ENCODE peak calls at places on chromosomes 16 and 17, in eight cellular contexts. S is GM23338, B is K562, X is upper lobe of left lung, N is HCT116, F is HepG2, P is Panc1, O is GM12878. T is an unnamed sample.

GRCh38 chr16:88340755-88341150 is 42.0 kb upstream of the ZNF469 start:
- ATAC-seq in S (no peak), B (no peak), X (no peak), N (peak), F (no peak), P (peak), O (no peak), T (no peak)

GRCh38 chr16:22370038-22370541 is 4.3 kb downstream of the CDR2 start:
- ATAC-seq in S (no peak), B (no peak), X (no peak), N (no peak), F (no peak), P (no peak), O (no peak), T (peak)

GRCh38 chr16:65727534-65728137 is 605.8 kb upstream of the CDH11 start:
- ATAC-seq in S (peak), B (no peak), X (no peak), N (no peak), F (no peak), P (no peak), O (no peak), T (no peak)

GRCh38 chr17:17860761-17861107 is 23.9 kb upstream of the SREBF1 start:
- ATAC-seq in S (peak), B (no peak), X (peak), N (no peak), F (no peak), P (peak), O (no peak), T (no peak)

GRCh38 chr16:83989300-83989699 is 21.3 kb downstream of the NECAB2 start:
- ATAC-seq in S (no peak), B (no peak), X (no peak), N (no peak), F (no peak), P (no peak), O (no peak), T (no peak)

GRCh38 chr16:15507299-15507958 is 73.0 kb downstream of the BMERB1 start:
- ATAC-seq in S (no peak), B (no peak), X (no peak), N (no peak), F (no peak), P (peak), O (no peak), T (peak)

GRCh38 chr17:2709173-2709661 is 2.3 kb downstream of the CLUH start:
- ATAC-seq in S (no peak), B (no peak), X (peak), N (no peak), F (peak), P (peak), O (peak), T (no peak)

GRCh38 chr16:85444879-85445778 is 168.0 kb upstream of the GSE1 start:
- ATAC-seq in S (peak), B (peak), X (no peak), N (peak), F (no peak), P (peak), O (no peak), T (no peak)

GRCh38 chr16:15913046-15913698 is 24.8 kb upstream of the CEP20 start:
- ATAC-seq in S (no peak), B (no peak), X (no peak), N (no peak), F (no peak), P (no peak), O (no peak), T (no peak)

GRCh38 chr16:89686520-89687091 is at the start of gene CDK10:
- ATAC-seq in S (peak), B (peak), X (peak), N (peak), F (no peak), P (peak), O (peak), T (peak)

GRCh38 chr16:19113577-19114358 is at the start of gene ITPRIPL2:
- ATAC-seq in S (peak), B (peak), X (peak), N (peak), F (peak), P (peak), O (peak), T (peak)

GRCh38 chr17:66889480-66890230 is 54.7 kb downstream of the CACNG5 start:
- ATAC-seq in S (no peak), B (no peak), X (no peak), N (no peak), F (no peak), P (no peak), O (no peak), T (no peak)

GRCh38 chr17:1965556-1966273 is 59.4 kb downstream of the RTN4RL1 start:
- ATAC-seq in S (no peak), B (no peak), X (no peak), N (no peak), F (peak), P (peak), O (no peak), T (no peak)

GRCh38 chr17:8709006-8709405 is 35.6 kb downstream of the CCDC42 start:
- ATAC-seq in S (no peak), B (no peak), X (no peak), N (no peak), F (no peak), P (no peak), O (no peak), T (no peak)

GRCh38 chr16:66740010-66740409 is 11.4 kb downstream of the DYNC1LI2 start:
- ATAC-seq in S (peak), B (peak), X (no peak), N (peak), F (peak), P (peak), O (peak), T (no peak)

GRCh38 chr17:55134486-55135157 is 130.1 kb upstream of the HLF start:
- ATAC-seq in S (no peak), B (no peak), X (no peak), N (no peak), F (no peak), P (no peak), O (no peak), T (no peak)

GRCh38 chr17:42754782-42755181 is 6.2 kb upstream of the RAMP2 start:
- ATAC-seq in S (no peak), B (no peak), X (no peak), N (no peak), F (no peak), P (no peak), O (no peak), T (peak)

GRCh38 chr16:81263470-81264200 is 25.1 kb downstream of the BCO1 start:
- ATAC-seq in S (no peak), B (no peak), X (no peak), N (no peak), F (no peak), P (no peak), O (no peak), T (peak)

GRCh38 chr16:17291289-17291688 is 179.5 kb downstream of the XYLT1 start:
- ATAC-seq in S (no peak), B (no peak), X (no peak), N (no peak), F (no peak), P (no peak), O (no peak), T (no peak)

GRCh38 chr17:33124871-33125551 is 133.4 kb downstream of the SPACA3 start:
- ATAC-seq in S (no peak), B (no peak), X (no peak), N (no peak), F (no peak), P (peak), O (no peak), T (no peak)

GRCh38 chr16:83970430-83970815 is 2.4 kb downstream of the NECAB2 start:
- ATAC-seq in S (no peak), B (no peak), X (no peak), N (no peak), F (peak), P (no peak), O (no peak), T (no peak)

GRCh38 chr17:68310141-68310540 is 18.8 kb downstream of the ARSG start:
- ATAC-seq in S (no peak), B (peak), X (no peak), N (peak), F (no peak), P (no peak), O (no peak), T (no peak)

GRCh38 chr16:22206847-22207714 is 1.0 kb downstream of the EEF2K start:
- ATAC-seq in S (peak), B (peak), X (peak), N (peak), F (peak), P (peak), O (peak), T (peak)

GRCh38 chr16:67277999-67278772 is 1.1 kb upstream of the PLEKHG4 start:
- ATAC-seq in S (no peak), B (no peak), X (no peak), N (peak), F (no peak), P (peak), O (no peak), T (no peak)

GRCh38 chr17:40180694-40181093 is 3.4 kb downstream of the RAPGEFL1 start:
- ATAC-seq in S (no peak), B (no peak), X (no peak), N (peak), F (peak), P (no peak), O (no peak), T (no peak)

GRCh38 chr16:89187337-89188063 is 12.8 kb downstream of the SLC22A31 start:
- ATAC-seq in S (no peak), B (peak), X (peak), N (peak), F (peak), P (no peak), O (peak), T (no peak)

GRCh38 chr16:10594312-10594950 is 14.0 kb upstream of the EMP2 start:
- ATAC-seq in S (no peak), B (no peak), X (peak), N (peak), F (peak), P (no peak), O (peak), T (no peak)

GRCh38 chr17:70307430-70307829 is 138.1 kb downstream of the KCNJ2 start:
- ATAC-seq in S (no peak), B (no peak), X (no peak), N (no peak), F (no peak), P (no peak), O (no peak), T (no peak)

GRCh38 chr17:44978807-44979206 is 10.7 kb upstream of the C1QL1 start:
- ATAC-seq in S (no peak), B (no peak), X (no peak), N (no peak), F (no peak), P (no peak), O (no peak), T (no peak)

GRCh38 chr17:70239391-70239826 is 70.1 kb downstream of the KCNJ2 start:
- ATAC-seq in S (no peak), B (no peak), X (no peak), N (no peak), F (no peak), P (no peak), O (no peak), T (no peak)

GRCh38 chr17:40819528-40820125 is 2.8 kb downstream of the KRT10 start:
- ATAC-seq in S (peak), B (peak), X (no peak), N (no peak), F (peak), P (peak), O (no peak), T (peak)

GRCh38 chr17:51079049-51079448 is 41.6 kb downstream of the SPAG9 start:
- ATAC-seq in S (no peak), B (no peak), X (no peak), N (no peak), F (no peak), P (no peak), O (no peak), T (no peak)

GRCh38 chr17:39194985-39195524 is 2.4 kb downstream of the CACNB1 start:
- ATAC-seq in S (peak), B (no peak), X (no peak), N (no peak), F (no peak), P (no peak), O (no peak), T (no peak)

DNA sequence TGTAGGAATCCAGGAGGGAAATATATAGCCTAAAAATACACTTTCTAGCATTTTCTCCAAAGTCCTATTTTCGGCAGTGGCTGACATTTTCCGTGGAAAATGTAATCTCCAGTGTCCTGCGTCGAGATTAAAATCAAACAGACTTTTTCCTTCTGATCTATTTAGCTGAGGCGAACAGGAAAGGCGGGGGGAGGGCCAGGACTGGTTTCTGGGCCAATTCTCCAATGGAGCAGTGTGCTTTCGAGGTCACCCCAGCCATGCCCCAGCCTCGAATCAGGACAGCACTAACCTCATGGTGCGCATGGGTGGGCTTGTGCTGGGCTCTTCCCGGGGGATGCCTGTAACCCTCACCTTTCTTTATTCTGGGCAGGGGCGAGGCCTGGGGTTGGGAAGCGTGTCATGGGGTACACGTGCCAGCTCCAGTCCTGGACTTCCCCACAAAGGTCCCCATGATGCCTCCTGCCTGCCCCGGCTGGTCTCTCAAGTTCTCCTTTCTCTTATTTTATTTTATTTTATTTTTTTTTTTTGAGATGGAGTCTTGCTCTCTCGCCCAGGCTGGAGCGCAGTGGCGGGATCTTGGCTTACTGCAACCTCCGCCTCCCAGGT is 8.8 kb downstream of the ATP2A3 start:
- ATAC-seq in S (no peak), B (no peak), X (no peak), N (no peak), F (no peak), P (no peak), O (no peak), T (no peak)
- TF ChIP-seq POLR2AphosphoS5 in S (no peak), B (no peak), X (no peak), N (no peak), F (no peak), P (no peak), O (no peak), T (no peak)

DNA sequence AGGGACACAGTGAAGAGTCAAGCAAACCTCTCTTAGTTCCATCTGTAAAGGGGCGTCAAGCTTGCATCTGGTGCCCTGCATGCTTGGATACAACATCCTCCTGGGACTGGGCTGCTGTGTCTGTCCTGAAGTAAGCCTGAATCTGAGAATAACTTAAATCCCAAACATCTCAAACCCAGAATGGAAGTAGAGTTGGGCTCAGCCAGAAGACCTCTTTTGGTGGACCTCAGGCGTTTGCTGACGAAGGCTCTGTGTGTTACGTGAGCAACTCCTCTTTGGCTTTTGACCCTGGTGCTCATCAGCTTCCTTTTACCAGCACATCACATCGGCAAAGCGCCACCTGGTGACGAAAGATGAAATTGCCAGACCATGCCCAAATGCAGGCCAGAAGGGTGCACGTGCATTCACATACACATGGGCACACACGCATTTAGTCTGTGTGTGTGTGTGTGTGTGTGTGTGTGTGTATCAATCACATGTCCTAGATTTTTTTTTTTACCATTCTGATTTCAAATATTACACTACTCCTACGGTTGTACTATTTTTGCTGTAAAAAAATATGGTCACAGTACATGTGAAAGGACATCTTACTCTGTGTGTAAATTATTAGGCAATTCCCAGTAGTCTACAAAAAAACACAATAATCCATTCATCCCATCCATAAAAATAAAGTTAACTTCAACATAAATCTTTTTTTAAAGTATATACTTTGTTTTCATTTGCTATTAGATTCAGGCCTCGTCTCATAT is 41.1 kb upstream of the FOXJ1 start:
- ATAC-seq in S (peak), B (peak), X (peak), N (peak), F (peak), P (peak), O (peak), T (peak)
- TF ChIP-seq POLR2AphosphoS5 in S (no peak), B (no peak), X (peak), N (peak), F (no peak), P (no peak), O (no peak), T (peak)

GRCh38 chr16:28110479-28110878 is 47.0 kb upstream of the GSG1L start:
- ATAC-seq in S (no peak), B (peak), X (no peak), N (no peak), F (no peak), P (no peak), O (no peak), T (no peak)
- TF ChIP-seq POLR2AphosphoS5 in S (no peak), B (no peak), X (no peak), N (no peak), F (no peak), P (no peak), O (peak), T (no peak)

DNA sequence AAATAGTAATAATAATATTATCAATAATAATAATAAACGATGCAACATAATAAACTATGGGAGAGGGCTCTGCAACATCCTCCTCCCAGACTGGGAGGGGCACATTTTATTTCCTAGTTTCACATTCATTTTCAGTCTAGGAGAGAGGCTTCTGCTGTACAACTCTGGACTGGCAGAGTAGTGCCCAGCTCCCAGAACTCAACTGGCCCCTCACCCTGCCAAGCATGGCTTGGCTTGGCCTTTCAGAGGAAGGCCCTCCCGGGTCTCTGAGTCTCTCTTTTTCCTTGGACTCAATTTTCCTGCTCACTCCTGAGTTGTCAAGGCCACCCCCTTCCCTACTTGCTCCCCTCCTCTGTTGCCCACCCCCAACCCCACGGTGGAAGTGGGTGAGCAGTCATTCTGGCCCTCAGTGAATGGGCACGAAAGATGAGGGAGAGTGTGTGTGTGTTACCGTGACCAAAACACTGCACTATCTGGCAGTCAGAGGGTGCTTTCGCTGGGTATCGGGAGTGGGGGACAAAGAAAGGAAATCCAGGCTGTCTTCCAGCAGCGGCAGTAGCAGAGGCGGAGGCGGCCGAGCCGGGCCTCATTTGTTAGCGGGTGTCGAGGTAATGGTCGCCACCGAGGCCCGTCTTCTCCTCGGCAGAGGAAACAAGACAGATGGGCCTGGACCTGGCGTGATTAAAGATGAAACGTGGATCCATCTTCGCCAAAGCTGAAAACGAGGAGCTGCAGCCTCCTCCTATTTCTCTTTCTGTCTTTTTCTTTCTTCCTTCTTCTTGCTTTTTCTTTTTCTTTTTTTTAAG is 2.3 kb downstream of the HOXB4 start:
- ATAC-seq in S (no peak), B (no peak), X (no peak), N (no peak), F (no peak), P (peak), O (no peak), T (no peak)
- TF ChIP-seq POLR2AphosphoS5 in S (no peak), B (no peak), X (no peak), N (no peak), F (no peak), P (peak), O (no peak), T (peak)

T was measured in gastroesophageal sphincter.